ENCODE peak calls at places on chromosomes 3 and 15, in four cellular contexts. T, Q, W and C are unnamed samples.
A peak's percentile ranks its signal among the peaks of the same experiment; 100 is the strongest.

GRCh38 chr3:168847293-168847883 is 751.7 kb upstream of the GOLIM4 start:
- DNase-seq in W (no peak), T (peak; percentile 57), Q (peak; percentile 23), C (no peak)

GRCh38 chr3:105040026-105040622 is 326.6 kb upstream of the ALCAM start:
- DNase-seq in W (no peak), T (peak; percentile 40), Q (no peak), C (no peak)

GRCh38 chr3:58048301-58048700 is 40.1 kb downstream of the FLNB start:
- DNase-seq in T (no peak), W (no peak), Q (no peak), C (peak; percentile 92)

GRCh38 chr3:43753743-43754142 is 63.0 kb downstream of the ABHD5 start:
- DNase-seq in T (peak; percentile 87), Q (no peak), W (no peak), C (peak; percentile 82)

GRCh38 chr3:188133646-188134045 is 20.3 kb upstream of the LPP start:
- DNase-seq in Q (no peak), T (peak; percentile 46), W (no peak), C (no peak)

GRCh38 chr15:87322223-87322622 is 934.3 kb downstream of the NTRK3 start:
- DNase-seq in T (no peak), Q (no peak), W (no peak), C (no peak)

GRCh38 chr3:17195192-17195611 is 310.4 kb downstream of the PLCL2 start:
- DNase-seq in T (peak; percentile 29), Q (no peak), W (no peak), C (no peak)

GRCh38 chr3:10289785-10290355 is 2.9 kb downstream of the GHRL start:
- DNase-seq in Q (no peak), W (no peak), T (no peak), C (no peak)

GRCh38 chr3:39138804-39139415 is 14.5 kb downstream of the CSRNP1 start:
- DNase-seq in Q (no peak), T (peak; percentile 47), W (peak; percentile 16), C (peak; percentile 38)

GRCh38 chr15:70152070-70152480 is 54.4 kb upstream of the TLE3 start:
- DNase-seq in T (peak; percentile 18), Q (no peak), W (no peak), C (peak; percentile 14)

GRCh38 chr3:114659109-114660081 is 365.6 kb downstream of the TIGIT start:
- DNase-seq in T (no peak), W (no peak), Q (no peak), C (no peak)

GRCh38 chr15:73826711-73827243 is 46.6 kb upstream of the TBC1D21 start:
- DNase-seq in T (no peak), Q (no peak), W (no peak), C (no peak)

DNA sequence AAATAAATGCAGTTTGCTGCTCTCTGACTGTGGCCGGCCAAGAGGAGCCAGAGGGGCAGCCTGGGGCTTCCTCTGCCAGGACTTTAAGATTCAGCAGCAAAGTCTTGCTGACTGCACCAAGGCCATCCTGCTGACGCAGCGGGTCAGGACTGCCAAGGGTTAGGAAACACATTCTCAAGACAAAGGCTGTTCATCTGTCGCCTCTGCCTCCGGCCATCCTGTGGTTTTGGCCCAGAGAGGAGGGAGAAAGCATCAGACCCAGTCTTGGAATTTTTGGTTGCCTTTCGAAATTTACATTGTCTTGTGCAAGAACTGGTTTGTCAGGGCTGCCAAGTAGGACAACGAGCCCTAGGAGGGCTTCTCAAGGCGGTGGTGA is 42.8 kb upstream of the RHO start:
- DNase-seq in Q (no peak), T (peak; percentile 94), W (no peak), C (peak; percentile 99)
- H3K9ac ChIP-seq in Q (no peak overlapping the region), T (no peak overlapping the region), W (no peak overlapping the region), C (no peak overlapping the region)

DNA sequence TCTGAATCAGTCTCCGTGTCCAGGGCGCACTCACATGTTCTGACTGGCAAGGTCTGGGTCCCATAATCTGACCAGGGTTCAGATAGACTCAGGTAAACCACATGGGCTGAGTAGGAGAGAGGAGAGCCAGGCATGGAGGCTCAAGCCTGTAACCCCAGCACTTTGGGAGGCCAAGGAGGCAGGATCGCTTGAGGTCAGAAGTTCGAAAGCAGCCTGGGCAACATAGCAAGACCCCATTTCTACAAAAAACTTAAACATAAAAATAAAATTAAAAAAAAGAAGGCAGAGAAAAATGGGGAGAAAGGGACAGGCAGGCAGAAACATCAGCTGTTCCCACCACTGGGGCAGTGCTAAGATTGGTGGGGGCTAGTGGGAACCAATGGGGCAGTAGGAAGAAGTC is 5.4 kb downstream of the TMEM43 start:
- DNase-seq in Q (no peak), T (no peak), W (no peak), C (no peak)
- H3K79me1 ChIP-seq in Q (peaks cover 2% of the 10 kb centered on the region), T (peaks cover 66% of the 10 kb centered on the region), W (peaks cover 9% of the 10 kb centered on the region), C (peaks cover 3% of the 10 kb centered on the region)

GRCh38 chr15:48149858-48150257 is 28.2 kb downstream of the MYEF2 start:
- DNase-seq in Q (no peak), T (peak; percentile 83), W (no peak), C (peak; percentile 1)
- H3K9ac ChIP-seq in Q (no peak overlapping the region), T (no peak overlapping the region), W (no peak overlapping the region), C (no peak overlapping the region)

DNA sequence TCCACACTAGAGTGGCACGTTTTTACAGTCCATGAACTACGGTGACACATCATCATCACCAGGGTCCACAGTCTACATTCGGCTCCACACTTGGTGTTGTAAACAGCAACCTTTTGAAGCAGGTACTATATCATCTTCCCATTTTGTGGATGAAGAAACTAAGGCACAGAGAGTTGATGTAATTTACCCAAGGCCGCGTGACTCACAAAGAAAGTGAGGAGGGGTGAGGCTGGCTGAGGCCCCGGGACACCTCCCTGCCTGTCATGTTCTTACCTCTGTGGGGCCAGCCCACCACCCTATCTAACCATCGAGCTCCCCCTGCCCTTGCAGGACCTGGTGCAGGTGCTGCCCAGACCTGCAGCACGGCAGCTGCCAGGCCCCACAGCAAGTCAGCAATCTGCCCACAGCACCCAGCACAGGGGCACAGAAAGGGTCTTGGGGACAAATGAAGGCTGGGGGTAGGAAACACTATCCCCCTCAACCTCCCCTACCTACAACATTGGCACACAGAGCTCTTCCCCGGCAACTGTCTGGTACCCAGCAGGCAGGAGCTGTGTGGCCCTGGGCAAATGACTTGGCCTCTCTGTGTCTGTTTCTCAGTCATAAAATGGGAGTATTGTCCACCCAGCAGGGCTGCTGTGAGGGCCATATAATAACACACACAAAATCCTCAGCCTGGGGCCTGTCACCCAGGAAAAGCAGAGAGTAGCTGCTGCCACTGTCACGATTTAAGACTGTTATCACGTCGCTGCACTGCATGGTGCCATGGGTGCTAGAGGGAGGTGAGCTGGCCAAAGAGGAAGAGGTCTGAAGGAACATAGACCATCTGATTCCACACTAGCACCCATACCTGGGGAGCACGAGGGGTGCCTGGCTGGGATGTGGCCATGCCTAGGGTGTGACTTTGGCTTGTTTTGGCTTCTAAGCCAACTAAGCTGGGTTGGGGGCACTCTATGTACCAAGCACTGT is 115.1 kb downstream of the IQSEC1 start:
- DNase-seq in W (no peak), Q (no peak), T (no peak), C (no peak)
- H3K79me1 ChIP-seq in W (peaks cover 3% of the 10 kb centered on the region), Q (peaks cover 16% of the 10 kb centered on the region), T (peaks cover 85% of the 10 kb centered on the region), C (no peaks in the 10 kb centered on the region)

GRCh38 chr3:112482675-112483074 is 16.6 kb downstream of the BTLA start:
- DNase-seq in Q (no peak), T (no peak), W (no peak), C (no peak)
- H3K9ac ChIP-seq in Q (no peak overlapping the region), T (no peak overlapping the region), W (no peak overlapping the region), C (no peak overlapping the region)

GRCh38 chr3:46929324-46929723 is 47.2 kb downstream of the CCDC12 start:
- DNase-seq in T (no peak), W (no peak), Q (no peak), C (no peak)
- H3K79me1 ChIP-seq in T (peaks cover 80% of the 10 kb centered on the region), W (no peaks in the 10 kb centered on the region), Q (peaks cover 16% of the 10 kb centered on the region), C (no peaks in the 10 kb centered on the region)

DNA sequence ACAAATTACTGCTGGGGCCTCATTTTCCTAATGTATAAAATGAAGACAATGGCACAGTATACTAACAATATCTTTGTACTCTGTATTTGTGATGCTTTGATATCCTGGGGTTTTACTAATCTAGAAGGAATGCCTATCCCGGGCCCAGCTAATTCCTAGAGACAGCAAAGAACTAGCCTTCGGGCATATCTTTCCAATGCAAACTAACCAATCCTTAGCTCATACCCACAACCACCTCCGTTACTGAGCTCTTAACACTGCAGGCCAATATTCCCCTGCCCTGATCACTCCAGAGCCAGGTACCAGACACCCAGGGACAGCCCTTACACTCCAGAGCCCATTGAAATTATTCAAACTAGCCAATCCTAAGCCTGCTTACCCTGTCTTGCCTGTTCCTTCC is 309.0 kb downstream of the ULK4 start:
- DNase-seq in T (peak; percentile 20), W (no peak), Q (no peak), C (peak; percentile 58)
- H3K9ac ChIP-seq in T (no peak overlapping the region), W (no peak overlapping the region), Q (no peak overlapping the region), C (no peak overlapping the region)

DNA sequence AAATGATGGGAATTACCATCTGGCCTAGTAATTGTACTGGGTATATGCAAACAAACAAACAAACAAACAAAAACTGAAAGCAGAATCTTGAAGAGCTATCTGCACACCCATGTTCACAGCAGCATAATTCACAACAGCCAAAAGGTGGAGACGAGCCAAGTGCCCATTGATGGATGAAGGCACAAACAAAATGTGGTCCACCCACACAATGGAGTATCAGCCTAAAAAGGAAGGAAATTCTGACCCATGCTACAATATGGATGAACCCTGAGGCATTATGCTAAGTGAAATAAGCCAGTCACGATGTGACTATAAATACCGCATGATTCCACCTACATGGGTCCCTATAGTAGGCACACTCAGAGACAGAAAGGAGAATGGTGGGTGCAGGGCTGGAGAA is 24.2 kb downstream of the XPC start:
- DNase-seq in W (no peak), T (no peak), Q (no peak), C (no peak)
- H3K79me1 ChIP-seq in W (no peaks in the 10 kb centered on the region), T (peaks cover 35% of the 10 kb centered on the region), Q (no peaks in the 10 kb centered on the region), C (no peaks in the 10 kb centered on the region)

GRCh38 chr15:90876512-90877170 is 7.7 kb upstream of the FES start:
- DNase-seq in T (no peak), Q (no peak), W (no peak), C (no peak)
- H3K9ac ChIP-seq in T (no peak overlapping the region), Q (no peak overlapping the region), W (no peak overlapping the region), C (no peak overlapping the region)

GRCh38 chr3:12962292-12962691 is 110.9 kb downstream of the IQSEC1 start:
- DNase-seq in T (no peak), Q (no peak), W (no peak), C (no peak)
- H3K79me1 ChIP-seq in T (peaks cover 91% of the 10 kb centered on the region), Q (peaks cover 9% of the 10 kb centered on the region), W (peaks cover 9% of the 10 kb centered on the region), C (peaks cover 5% of the 10 kb centered on the region)